ENCODE peak calls at places on chromosomes 4 and X, in six cellular contexts. One of them, this sample, is unnamed.

GRCh38 chrX:153190384-153190783 is 11.3 kb downstream of the MAGEA1 start:
- DNase-seq in A549: no peak
- DNase-seq in foreskin keratinocyte: no peak
- DNase-seq in mesothelial cell of epicardium: no peak
- DNase-seq in CD8-positive, alpha-beta T cell: no peak
- DNase-seq in left lung: no peak
- DNase-seq in this sample: no peak

GRCh38 chrX:30010471-30010870 is 204.9 kb upstream of the MAGEB2 start:
- DNase-seq in mesothelial cell of epicardium: no peak
- DNase-seq in left lung: no peak
- DNase-seq in A549: no peak
- DNase-seq in foreskin keratinocyte: no peak
- DNase-seq in CD8-positive, alpha-beta T cell: no peak
- DNase-seq in this sample: no peak

GRCh38 chrX:68375803-68376202 is 57.5 kb downstream of the OPHN1 start:
- DNase-seq in A549: no peak
- DNase-seq in left lung: no peak
- DNase-seq in mesothelial cell of epicardium: no peak
- DNase-seq in CD8-positive, alpha-beta T cell: no peak
- DNase-seq in foreskin keratinocyte: no peak
- DNase-seq in this sample: no peak

GRCh38 chrX:107673933-107674479 is 45.7 kb downstream of the PRPS1 start:
- DNase-seq in A549: no peak
- DNase-seq in left lung: peak
- DNase-seq in CD8-positive, alpha-beta T cell: peak
- DNase-seq in foreskin keratinocyte: no peak
- DNase-seq in mesothelial cell of epicardium: no peak
- DNase-seq in this sample: peak

GRCh38 chr4:147090486-147090885 is 144.8 kb upstream of the TTC29 start:
- DNase-seq in foreskin keratinocyte: no peak
- DNase-seq in A549: no peak
- DNase-seq in CD8-positive, alpha-beta T cell: no peak
- DNase-seq in mesothelial cell of epicardium: no peak
- DNase-seq in left lung: no peak
- DNase-seq in this sample: no peak

GRCh38 chr4:55397024-55397520 is 1.3 kb downstream of the TMEM165 start:
- DNase-seq in A549: no peak
- DNase-seq in foreskin keratinocyte: no peak
- DNase-seq in mesothelial cell of epicardium: no peak
- DNase-seq in left lung: no peak
- DNase-seq in CD8-positive, alpha-beta T cell: no peak
- DNase-seq in this sample: peak

GRCh38 chrX:129769467-129770154 is 10.1 kb upstream of the SASH3 start:
- DNase-seq in mesothelial cell of epicardium: no peak
- DNase-seq in A549: no peak
- DNase-seq in left lung: no peak
- DNase-seq in foreskin keratinocyte: no peak
- DNase-seq in CD8-positive, alpha-beta T cell: peak
- DNase-seq in this sample: no peak

GRCh38 chr4:67460574-67460973 is 84.7 kb downstream of the CENPC start:
- DNase-seq in foreskin keratinocyte: no peak
- DNase-seq in CD8-positive, alpha-beta T cell: no peak
- DNase-seq in mesothelial cell of epicardium: no peak
- DNase-seq in left lung: no peak
- DNase-seq in A549: no peak
- DNase-seq in this sample: no peak

GRCh38 chr4:179307297-179308136 is 1865.3 kb upstream of the AGA start:
- DNase-seq in foreskin keratinocyte: no peak
- DNase-seq in mesothelial cell of epicardium: no peak
- DNase-seq in left lung: no peak
- DNase-seq in A549: peak
- DNase-seq in CD8-positive, alpha-beta T cell: no peak
- DNase-seq in this sample: peak

GRCh38 chr4:109232666-109233065 is 69.8 kb downstream of the COL25A1 start:
- DNase-seq in left lung: no peak
- DNase-seq in CD8-positive, alpha-beta T cell: no peak
- DNase-seq in foreskin keratinocyte: no peak
- DNase-seq in A549: no peak
- DNase-seq in mesothelial cell of epicardium: no peak
- DNase-seq in this sample: no peak

GRCh38 chr4:185357733-185358440 is 37.8 kb downstream of the LRP2BP start:
- DNase-seq in A549: no peak
- DNase-seq in CD8-positive, alpha-beta T cell: no peak
- DNase-seq in mesothelial cell of epicardium: no peak
- DNase-seq in foreskin keratinocyte: no peak
- DNase-seq in left lung: no peak
- DNase-seq in this sample: no peak

GRCh38 chr4:104938624-104939023 is 208.1 kb upstream of the TET2 start:
- DNase-seq in left lung: no peak
- DNase-seq in CD8-positive, alpha-beta T cell: peak
- DNase-seq in foreskin keratinocyte: no peak
- DNase-seq in mesothelial cell of epicardium: no peak
- DNase-seq in A549: no peak
- DNase-seq in this sample: no peak

GRCh38 chrX:12319012-12319519 is 180.8 kb downstream of the FRMPD4 start:
- DNase-seq in left lung: no peak
- DNase-seq in CD8-positive, alpha-beta T cell: no peak
- DNase-seq in mesothelial cell of epicardium: no peak
- DNase-seq in foreskin keratinocyte: no peak
- DNase-seq in A549: no peak
- DNase-seq in this sample: no peak

GRCh38 chrX:21725498-21725897 is 32.4 kb downstream of the SMPX start:
- DNase-seq in left lung: no peak
- DNase-seq in A549: peak
- DNase-seq in CD8-positive, alpha-beta T cell: no peak
- DNase-seq in mesothelial cell of epicardium: no peak
- DNase-seq in foreskin keratinocyte: peak
- DNase-seq in this sample: no peak

GRCh38 chr4:88352062-88352461 is 26.6 kb upstream of the HERC6 start:
- DNase-seq in A549: no peak
- DNase-seq in left lung: no peak
- DNase-seq in mesothelial cell of epicardium: no peak
- DNase-seq in CD8-positive, alpha-beta T cell: no peak
- DNase-seq in foreskin keratinocyte: peak
- DNase-seq in this sample: no peak

GRCh38 chr4:176641237-176641636 is 151.5 kb downstream of the VEGFC start:
- DNase-seq in foreskin keratinocyte: no peak
- DNase-seq in A549: no peak
- DNase-seq in mesothelial cell of epicardium: no peak
- DNase-seq in CD8-positive, alpha-beta T cell: no peak
- DNase-seq in left lung: no peak
- DNase-seq in this sample: no peak

GRCh38 chrX:11755724-11756123 is 2.3 kb upstream of the MSL3 start:
- DNase-seq in foreskin keratinocyte: no peak
- DNase-seq in CD8-positive, alpha-beta T cell: no peak
- DNase-seq in mesothelial cell of epicardium: no peak
- DNase-seq in A549: no peak
- DNase-seq in left lung: no peak
- DNase-seq in this sample: no peak

GRCh38 chr4:76736434-76736833 is 161.5 kb downstream of the SOWAHB start:
- DNase-seq in mesothelial cell of epicardium: no peak
- DNase-seq in A549: no peak
- DNase-seq in CD8-positive, alpha-beta T cell: no peak
- DNase-seq in left lung: no peak
- DNase-seq in foreskin keratinocyte: no peak
- DNase-seq in this sample: no peak

GRCh38 chrX:103276581-103277002 is at the start of gene TCEAL5:
- DNase-seq in foreskin keratinocyte: no peak
- DNase-seq in A549: no peak
- DNase-seq in left lung: no peak
- DNase-seq in mesothelial cell of epicardium: no peak
- DNase-seq in CD8-positive, alpha-beta T cell: no peak
- DNase-seq in this sample: peak

GRCh38 chr4:116638592-116638991 is 446.8 kb downstream of the TRAM1L1 start:
- DNase-seq in CD8-positive, alpha-beta T cell: no peak
- DNase-seq in A549: no peak
- DNase-seq in left lung: no peak
- DNase-seq in mesothelial cell of epicardium: no peak
- DNase-seq in foreskin keratinocyte: no peak
- DNase-seq in this sample: no peak

GRCh38 chrX:65671286-65671685 is 3.8 kb downstream of the MSN start:
- DNase-seq in mesothelial cell of epicardium: no peak
- DNase-seq in CD8-positive, alpha-beta T cell: no peak
- DNase-seq in left lung: no peak
- DNase-seq in foreskin keratinocyte: no peak
- DNase-seq in A549: no peak
- DNase-seq in this sample: no peak

GRCh38 chr4:1407657-1408333 is 1.6 kb upstream of the NKX1-1 start:
- DNase-seq in left lung: no peak
- DNase-seq in foreskin keratinocyte: no peak
- DNase-seq in CD8-positive, alpha-beta T cell: no peak
- DNase-seq in A549: no peak
- DNase-seq in mesothelial cell of epicardium: no peak
- DNase-seq in this sample: peak

GRCh38 chr4:6999172-7000086 is 43.7 kb upstream of the TADA2B start:
- DNase-seq in foreskin keratinocyte: peak
- DNase-seq in left lung: no peak
- DNase-seq in A549: no peak
- DNase-seq in CD8-positive, alpha-beta T cell: no peak
- DNase-seq in mesothelial cell of epicardium: no peak
- DNase-seq in this sample: no peak

GRCh38 chr4:3047464-3048286 is 26.7 kb downstream of the HTT-AS start:
- DNase-seq in left lung: peak
- DNase-seq in foreskin keratinocyte: no peak
- DNase-seq in A549: peak
- DNase-seq in mesothelial cell of epicardium: no peak
- DNase-seq in CD8-positive, alpha-beta T cell: peak
- DNase-seq in this sample: peak

GRCh38 chr4:122156819-122157218 is 4.7 kb downstream of the BLTP1 start:
- DNase-seq in A549: no peak
- DNase-seq in CD8-positive, alpha-beta T cell: no peak
- DNase-seq in foreskin keratinocyte: no peak
- DNase-seq in mesothelial cell of epicardium: no peak
- DNase-seq in left lung: no peak
- DNase-seq in this sample: no peak

DNA sequence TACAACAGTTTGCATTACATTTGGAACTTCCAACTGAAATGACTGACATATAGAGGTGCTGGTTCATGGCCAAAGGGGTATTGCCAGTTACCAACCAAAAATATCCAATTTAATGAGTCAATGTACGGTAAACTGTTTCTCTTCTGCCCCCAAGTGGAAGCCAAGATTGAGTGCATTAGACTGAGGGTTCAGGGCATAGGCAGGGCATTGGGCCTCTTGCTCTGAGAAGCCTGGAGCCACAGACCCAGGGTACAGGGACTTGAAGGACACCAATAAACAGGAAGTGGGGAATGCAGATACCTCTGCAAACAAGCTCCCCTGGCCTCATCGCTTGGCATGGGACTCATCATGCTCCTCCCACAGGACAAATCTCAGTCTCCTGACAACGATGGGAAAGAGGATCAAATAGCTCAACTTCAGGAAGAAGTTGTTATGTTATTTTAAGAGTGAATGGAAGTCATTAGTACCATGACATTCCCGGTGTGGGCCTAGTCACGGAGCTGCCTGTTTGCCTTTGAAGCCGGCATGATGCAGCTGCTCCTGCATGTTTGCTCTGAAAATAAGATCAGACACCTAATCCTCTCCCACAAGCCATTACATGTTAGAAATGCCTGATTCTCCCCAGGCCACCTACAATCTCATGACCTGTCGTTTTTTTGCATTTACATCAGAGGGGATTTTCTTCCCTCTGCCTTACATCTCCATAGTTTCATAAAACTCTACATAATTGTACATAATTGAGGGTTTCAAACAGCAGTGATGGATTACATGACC is 224.2 kb downstream of the RCHY1 start:
- DNase-seq in mesothelial cell of epicardium: no peak
- DNase-seq in CD8-positive, alpha-beta T cell: no peak
- DNase-seq in A549: no peak
- DNase-seq in foreskin keratinocyte: peak
- DNase-seq in left lung: no peak
- DNase-seq in this sample: peak
- TF ChIP-seq CTCF in mesothelial cell of epicardium: no peak
- TF ChIP-seq CTCF in CD8-positive, alpha-beta T cell: no peak
- TF ChIP-seq CTCF in A549: no peak
- TF ChIP-seq CTCF in foreskin keratinocyte: peak
- TF ChIP-seq CTCF in left lung: peak
- TF ChIP-seq CTCF in this sample: peak

GRCh38 chrX:40056420-40056819 is 41.3 kb downstream of the BCOR start:
- DNase-seq in foreskin keratinocyte: no peak
- DNase-seq in CD8-positive, alpha-beta T cell: no peak
- DNase-seq in left lung: no peak
- DNase-seq in mesothelial cell of epicardium: no peak
- DNase-seq in A549: no peak
- DNase-seq in this sample: no peak

GRCh38 chrX:40054793-40055192 is 43.0 kb downstream of the BCOR start:
- DNase-seq in left lung: no peak
- DNase-seq in CD8-positive, alpha-beta T cell: no peak
- DNase-seq in mesothelial cell of epicardium: no peak
- DNase-seq in A549: no peak
- DNase-seq in foreskin keratinocyte: no peak
- DNase-seq in this sample: no peak

GRCh38 chrX:40058719-40059118 is 39.0 kb downstream of the BCOR start:
- DNase-seq in foreskin keratinocyte: no peak
- DNase-seq in left lung: peak
- DNase-seq in mesothelial cell of epicardium: no peak
- DNase-seq in A549: no peak
- DNase-seq in CD8-positive, alpha-beta T cell: no peak
- DNase-seq in this sample: no peak

GRCh38 chrX:40055495-40055894 is 42.3 kb downstream of the BCOR start:
- DNase-seq in A549: no peak
- DNase-seq in CD8-positive, alpha-beta T cell: no peak
- DNase-seq in left lung: no peak
- DNase-seq in mesothelial cell of epicardium: no peak
- DNase-seq in foreskin keratinocyte: no peak
- DNase-seq in this sample: no peak

DNA sequence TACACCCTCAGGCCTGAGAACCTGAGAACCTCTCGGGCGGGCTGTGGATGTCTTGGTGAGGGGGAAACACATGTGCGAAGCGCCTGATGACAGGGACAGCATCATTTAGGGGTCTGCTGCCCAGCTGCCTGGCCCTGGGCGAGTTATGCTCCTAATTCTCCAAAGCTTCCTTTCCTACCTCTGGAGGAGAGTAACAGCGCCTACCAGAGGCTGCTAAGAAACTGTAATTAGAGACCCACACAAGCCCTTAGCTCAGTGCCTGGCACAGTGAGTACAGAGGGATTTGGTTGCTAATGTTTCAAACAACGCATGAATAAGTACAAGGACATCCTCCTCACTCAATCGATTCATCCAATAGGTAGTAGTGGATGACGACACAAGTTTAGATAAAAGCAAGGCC is 40.4 kb downstream of the BCOR start:
- DNase-seq in CD8-positive, alpha-beta T cell: no peak
- DNase-seq in left lung: no peak
- DNase-seq in A549: no peak
- DNase-seq in mesothelial cell of epicardium: no peak
- DNase-seq in foreskin keratinocyte: no peak
- DNase-seq in this sample: no peak
- TF ChIP-seq CTCF in CD8-positive, alpha-beta T cell: no peak
- TF ChIP-seq CTCF in left lung: no peak
- TF ChIP-seq CTCF in A549: no peak
- TF ChIP-seq CTCF in mesothelial cell of epicardium: no peak
- TF ChIP-seq CTCF in foreskin keratinocyte: peak
- TF ChIP-seq CTCF in this sample: no peak

GRCh38 chr4:127965062-127965802 is at the start of the genes ABHD18 and MFSD8:
- DNase-seq in CD8-positive, alpha-beta T cell: peak
- DNase-seq in foreskin keratinocyte: peak
- DNase-seq in A549: peak
- DNase-seq in left lung: peak
- DNase-seq in mesothelial cell of epicardium: peak
- DNase-seq in this sample: peak
- TF ChIP-seq CTCF in CD8-positive, alpha-beta T cell: no peak
- TF ChIP-seq CTCF in foreskin keratinocyte: peak
- TF ChIP-seq CTCF in A549: no peak
- TF ChIP-seq CTCF in left lung: peak
- TF ChIP-seq CTCF in mesothelial cell of epicardium: peak
- TF ChIP-seq CTCF in this sample: peak

GRCh38 chrX:106415276-106415895 is 196.4 kb upstream of the RADX start:
- DNase-seq in left lung: no peak
- DNase-seq in A549: no peak
- DNase-seq in mesothelial cell of epicardium: no peak
- DNase-seq in CD8-positive, alpha-beta T cell: peak
- DNase-seq in foreskin keratinocyte: no peak
- DNase-seq in this sample: no peak
- TF ChIP-seq CTCF in left lung: peak
- TF ChIP-seq CTCF in A549: peak
- TF ChIP-seq CTCF in mesothelial cell of epicardium: peak
- TF ChIP-seq CTCF in CD8-positive, alpha-beta T cell: peak
- TF ChIP-seq CTCF in foreskin keratinocyte: peak
- TF ChIP-seq CTCF in this sample: peak

This sample was measured in glutamatergic neuron.